ENCODE peak calls at places on chromosomes 16 and 17, in four cellular contexts. One of them, this sample, is unnamed.

GRCh38 chr16:85529489-85530369 is 83.4 kb upstream of the GSE1 start:
- DNase-seq in activated T-cell treated with anti-CD3 and anti-CD28 coated beads for 4 hours: no peak
- DNase-seq in NCI-H2171 treated with DMSO at 0.1 percent for 48 hours: no peak
- DNase-seq in choroid plexus epithelial cell: no peak
- DNase-seq in this sample: no peak

GRCh38 chr17:76121932-76122383 is 18.4 kb upstream of the EXOC7 start:
- DNase-seq in choroid plexus epithelial cell: peak; percentile 28
- DNase-seq in NCI-H2171 treated with DMSO at 0.1 percent for 48 hours: no peak
- DNase-seq in activated T-cell treated with anti-CD3 and anti-CD28 coated beads for 4 hours: no peak
- DNase-seq in this sample: no peak

GRCh38 chr16:68179855-68180254 is 56.1 kb downstream of the ESRP2 start:
- DNase-seq in choroid plexus epithelial cell: no peak
- DNase-seq in activated T-cell treated with anti-CD3 and anti-CD28 coated beads for 4 hours: no peak
- DNase-seq in NCI-H2171 treated with DMSO at 0.1 percent for 48 hours: no peak
- DNase-seq in this sample: no peak

GRCh38 chr17:46192484-46193245 is 564 bp downstream of the KANSL1 start:
- DNase-seq in NCI-H2171 treated with DMSO at 0.1 percent for 48 hours: peak; percentile 94
- DNase-seq in choroid plexus epithelial cell: peak; percentile 73
- DNase-seq in activated T-cell treated with anti-CD3 and anti-CD28 coated beads for 4 hours: peak; percentile 45
- DNase-seq in this sample: peak; percentile 26

GRCh38 chr17:17502741-17503565 is 6.8 kb upstream of the RASD1 start:
- DNase-seq in choroid plexus epithelial cell: no peak
- DNase-seq in NCI-H2171 treated with DMSO at 0.1 percent for 48 hours: no peak
- DNase-seq in activated T-cell treated with anti-CD3 and anti-CD28 coated beads for 4 hours: no peak
- DNase-seq in this sample: no peak

GRCh38 chr17:54944796-54945195 is 23.7 kb downstream of the COX11 start:
- DNase-seq in activated T-cell treated with anti-CD3 and anti-CD28 coated beads for 4 hours: no peak
- DNase-seq in NCI-H2171 treated with DMSO at 0.1 percent for 48 hours: peak; percentile 2
- DNase-seq in choroid plexus epithelial cell: peak; percentile 49
- DNase-seq in this sample: no peak

GRCh38 chr16:84215531-84215930 is 24.3 kb downstream of the KCNG4 start:
- DNase-seq in activated T-cell treated with anti-CD3 and anti-CD28 coated beads for 4 hours: no peak
- DNase-seq in choroid plexus epithelial cell: no peak
- DNase-seq in NCI-H2171 treated with DMSO at 0.1 percent for 48 hours: no peak
- DNase-seq in this sample: no peak

GRCh38 chr17:35809855-35810461 is 674 bp downstream of the TAF15 start:
- DNase-seq in choroid plexus epithelial cell: no peak
- DNase-seq in activated T-cell treated with anti-CD3 and anti-CD28 coated beads for 4 hours: no peak
- DNase-seq in NCI-H2171 treated with DMSO at 0.1 percent for 48 hours: no peak
- DNase-seq in this sample: no peak

GRCh38 chr17:73281926-73282325 is 20.2 kb upstream of the CPSF4L start:
- DNase-seq in NCI-H2171 treated with DMSO at 0.1 percent for 48 hours: peak; percentile 40
- DNase-seq in activated T-cell treated with anti-CD3 and anti-CD28 coated beads for 4 hours: no peak
- DNase-seq in choroid plexus epithelial cell: no peak
- DNase-seq in this sample: no peak

GRCh38 chr16:79845734-79846135 is 245.2 kb upstream of the MAF start:
- DNase-seq in NCI-H2171 treated with DMSO at 0.1 percent for 48 hours: no peak
- DNase-seq in activated T-cell treated with anti-CD3 and anti-CD28 coated beads for 4 hours: no peak
- DNase-seq in choroid plexus epithelial cell: no peak
- DNase-seq in this sample: no peak

GRCh38 chr16:22397459-22397858 is 23.0 kb upstream of the CDR2 start:
- DNase-seq in choroid plexus epithelial cell: peak; percentile 99
- DNase-seq in NCI-H2171 treated with DMSO at 0.1 percent for 48 hours: no peak
- DNase-seq in activated T-cell treated with anti-CD3 and anti-CD28 coated beads for 4 hours: no peak
- DNase-seq in this sample: no peak

GRCh38 chr17:64679710-64680216 is 17.7 kb upstream of the SMURF2 start:
- DNase-seq in activated T-cell treated with anti-CD3 and anti-CD28 coated beads for 4 hours: no peak
- DNase-seq in NCI-H2171 treated with DMSO at 0.1 percent for 48 hours: peak; percentile 16
- DNase-seq in choroid plexus epithelial cell: peak; percentile 93
- DNase-seq in this sample: no peak

GRCh38 chr16:74297296-74297665 is 667 bp downstream of the PSMD7 start:
- DNase-seq in choroid plexus epithelial cell: peak; percentile 46
- DNase-seq in NCI-H2171 treated with DMSO at 0.1 percent for 48 hours: peak; percentile 15
- DNase-seq in activated T-cell treated with anti-CD3 and anti-CD28 coated beads for 4 hours: peak; percentile 17
- DNase-seq in this sample: no peak

GRCh38 chr17:35448214-35448898 is at the start of gene SLFN13:
- DNase-seq in choroid plexus epithelial cell: peak; percentile 60
- DNase-seq in activated T-cell treated with anti-CD3 and anti-CD28 coated beads for 4 hours: peak; percentile 66
- DNase-seq in NCI-H2171 treated with DMSO at 0.1 percent for 48 hours: no peak
- DNase-seq in this sample: peak; percentile 64

GRCh38 chr17:77959216-77959925 is 868 bp downstream of the TNRC6C start:
- DNase-seq in activated T-cell treated with anti-CD3 and anti-CD28 coated beads for 4 hours: peak; percentile 9
- DNase-seq in choroid plexus epithelial cell: peak; percentile 23
- DNase-seq in NCI-H2171 treated with DMSO at 0.1 percent for 48 hours: peak; percentile 74
- DNase-seq in this sample: no peak

GRCh38 chr17:64682261-64683181 is 20.4 kb upstream of the SMURF2 start:
- DNase-seq in choroid plexus epithelial cell: peak; percentile 68
- DNase-seq in activated T-cell treated with anti-CD3 and anti-CD28 coated beads for 4 hours: no peak
- DNase-seq in NCI-H2171 treated with DMSO at 0.1 percent for 48 hours: no peak
- DNase-seq in this sample: no peak

GRCh38 chr17:75207760-75208159 is 2.3 kb downstream of the NUP85 start:
- DNase-seq in NCI-H2171 treated with DMSO at 0.1 percent for 48 hours: no peak
- DNase-seq in choroid plexus epithelial cell: no peak
- DNase-seq in activated T-cell treated with anti-CD3 and anti-CD28 coated beads for 4 hours: no peak
- DNase-seq in this sample: no peak

GRCh38 chr17:8506145-8506544 is 70.5 kb downstream of the NDEL1 start:
- DNase-seq in activated T-cell treated with anti-CD3 and anti-CD28 coated beads for 4 hours: no peak
- DNase-seq in NCI-H2171 treated with DMSO at 0.1 percent for 48 hours: no peak
- DNase-seq in choroid plexus epithelial cell: no peak
- DNase-seq in this sample: no peak

GRCh38 chr16:68902376-68903345 is 59.3 kb downstream of the TANGO6 start:
- DNase-seq in activated T-cell treated with anti-CD3 and anti-CD28 coated beads for 4 hours: no peak
- DNase-seq in choroid plexus epithelial cell: peak; percentile 80
- DNase-seq in NCI-H2171 treated with DMSO at 0.1 percent for 48 hours: peak; percentile 95
- DNase-seq in this sample: no peak

GRCh38 chr17:28370035-28370743 is at the start of gene VTN:
- DNase-seq in activated T-cell treated with anti-CD3 and anti-CD28 coated beads for 4 hours: no peak
- DNase-seq in NCI-H2171 treated with DMSO at 0.1 percent for 48 hours: no peak
- DNase-seq in choroid plexus epithelial cell: peak; percentile 26
- DNase-seq in this sample: no peak

GRCh38 chr16:69564845-69565610 is 738 bp upstream of the NFAT5 start:
- DNase-seq in NCI-H2171 treated with DMSO at 0.1 percent for 48 hours: peak; percentile 77
- DNase-seq in choroid plexus epithelial cell: peak; percentile 12
- DNase-seq in activated T-cell treated with anti-CD3 and anti-CD28 coated beads for 4 hours: no peak
- DNase-seq in this sample: no peak

GRCh38 chr17:42849031-42849430 is 2.0 kb upstream of the AOC3 start:
- DNase-seq in choroid plexus epithelial cell: no peak
- DNase-seq in activated T-cell treated with anti-CD3 and anti-CD28 coated beads for 4 hours: no peak
- DNase-seq in NCI-H2171 treated with DMSO at 0.1 percent for 48 hours: no peak
- DNase-seq in this sample: no peak

GRCh38 chr17:55664287-55664686 is 58.4 kb downstream of the TMEM100 start:
- DNase-seq in activated T-cell treated with anti-CD3 and anti-CD28 coated beads for 4 hours: no peak
- DNase-seq in NCI-H2171 treated with DMSO at 0.1 percent for 48 hours: no peak
- DNase-seq in choroid plexus epithelial cell: no peak
- DNase-seq in this sample: no peak

GRCh38 chr17:51817955-51818354 is 340.6 kb downstream of the CA10 start:
- DNase-seq in activated T-cell treated with anti-CD3 and anti-CD28 coated beads for 4 hours: no peak
- DNase-seq in NCI-H2171 treated with DMSO at 0.1 percent for 48 hours: no peak
- DNase-seq in choroid plexus epithelial cell: no peak
- DNase-seq in this sample: no peak

GRCh38 chr16:83068686-83069085 is 441.9 kb downstream of the CDH13 start:
- DNase-seq in activated T-cell treated with anti-CD3 and anti-CD28 coated beads for 4 hours: no peak
- DNase-seq in choroid plexus epithelial cell: peak; percentile 83
- DNase-seq in NCI-H2171 treated with DMSO at 0.1 percent for 48 hours: no peak
- DNase-seq in this sample: no peak

GRCh38 chr16:68873635-68874471 is 30.5 kb downstream of the TANGO6 start:
- DNase-seq in NCI-H2171 treated with DMSO at 0.1 percent for 48 hours: no peak
- DNase-seq in choroid plexus epithelial cell: no peak
- DNase-seq in activated T-cell treated with anti-CD3 and anti-CD28 coated beads for 4 hours: no peak
- DNase-seq in this sample: no peak

This sample was measured in activated CD4-positive, CD25-positive, alpha-beta regulatory T cell treated with anti-CD3 and anti-CD28 coated beads, Interleukin-2, amount 50 U/mL, for 16 hours.